ENCODE peak calls at places on chromosomes 1 and 21, in four cellular contexts. P is A549, B is GM12865, R is breast epithelium. O is an unnamed sample.

GRCh38 chr21:46089285-46089684 is 8.6 kb upstream of the COL6A2 start:
- DNase-seq in P (no peak), B (no peak), R (peak), O (peak)

GRCh38 chr1:72623299-72623708 is 341.0 kb upstream of the NEGR1 start:
- DNase-seq in P (no peak), B (peak), R (no peak), O (no peak)

GRCh38 chr1:175200626-175201025 is 8.1 kb upstream of the KIAA0040 start:
- DNase-seq in P (no peak), B (no peak), R (no peak), O (no peak)

GRCh38 chr1:240701412-240701811 is 89.5 kb upstream of the GREM2 start:
- DNase-seq in P (no peak), B (no peak), R (no peak), O (no peak)

GRCh38 chr1:241641748-241642592 is 1.8 kb upstream of the CHML start:
- DNase-seq in P (peak), B (no peak), R (no peak), O (no peak)

GRCh38 chr1:86105533-86105866 is 51.1 kb downstream of the COL24A1 start:
- DNase-seq in P (no peak), B (no peak), R (no peak), O (no peak)

GRCh38 chr1:1680912-1681273 is 11.7 kb downstream of the SLC35E2B start:
- DNase-seq in P (no peak), B (no peak), R (no peak), O (no peak)

GRCh38 chr1:17251699-17252376 is 2.9 kb downstream of the PADI3 start:
- DNase-seq in P (no peak), B (no peak), R (no peak), O (no peak)

GRCh38 chr1:6207075-6207885 is 1.4 kb downstream of the RNF207 start:
- DNase-seq in P (no peak), B (no peak), R (no peak), O (peak)

GRCh38 chr1:222791006-222791710 is 23.7 kb upstream of the DISP1 start:
- DNase-seq in P (no peak), B (no peak), R (no peak), O (no peak)

GRCh38 chr1:97849350-97850339 is 71.2 kb downstream of the DPYD start:
- DNase-seq in P (peak), B (peak), R (no peak), O (no peak)

GRCh38 chr1:206685749-206686485 is 1.2 kb downstream of the MAPKAPK2 start:
- DNase-seq in P (peak), B (peak), R (peak), O (peak)

GRCh38 chr1:245458234-245458633 is 303.4 kb downstream of the KIF26B start:
- DNase-seq in P (no peak), B (no peak), R (no peak), O (no peak)

GRCh38 chr1:15088146-15089025 is 65.2 kb upstream of the TMEM51 start:
- DNase-seq in P (no peak), B (no peak), R (no peak), O (no peak)

GRCh38 chr1:40495315-40495903 is 13.2 kb upstream of the EXO5 start:
- DNase-seq in P (no peak), B (no peak), R (no peak), O (no peak)

GRCh38 chr1:210446479-210446878 is 117.8 kb downstream of the HHAT start:
- DNase-seq in P (no peak), B (peak), R (no peak), O (no peak)

GRCh38 chr1:223403184-223403815 is 10.1 kb downstream of the CCDC185 start:
- DNase-seq in P (no peak), B (no peak), R (no peak), O (no peak)

GRCh38 chr1:213138391-213138790 is 87.3 kb downstream of the RPS6KC1 start:
- DNase-seq in P (no peak), B (no peak), R (no peak), O (no peak)

GRCh38 chr1:61441723-61442262 is 283.1 kb downstream of the TM2D1 start:
- DNase-seq in P (no peak), B (no peak), R (no peak), O (no peak)

GRCh38 chr1:77347646-77348045 is 65.8 kb downstream of the AK5 start:
- DNase-seq in P (peak), B (no peak), R (no peak), O (no peak)

GRCh38 chr1:181531951-181532640 is 48.8 kb downstream of the CACNA1E start:
- DNase-seq in P (no peak), B (no peak), R (no peak), O (no peak)

GRCh38 chr1:20683614-20684013 is 22.4 kb upstream of the DDOST start:
- DNase-seq in P (no peak), B (no peak), R (no peak), O (no peak)

GRCh38 chr1:94069649-94070285 is 51.2 kb downstream of the ABCA4 start:
- DNase-seq in P (no peak), B (no peak), R (no peak), O (no peak)

GRCh38 chr1:227731696-227732585 is 3.2 kb downstream of the JMJD4 start:
- DNase-seq in P (no peak), B (no peak), R (no peak), O (peak)

GRCh38 chr1:51070640-51071039 is 31.4 kb upstream of the C1orf185 start:
- DNase-seq in P (no peak), B (no peak), R (no peak), O (no peak)

GRCh38 chr1:28449904-28450303 is 55.9 kb upstream of the RCC1 start:
- DNase-seq in P (no peak), B (peak), R (no peak), O (no peak)

GRCh38 chr1:185560760-185561159 is 173.4 kb upstream of the HMCN1 start:
- DNase-seq in P (no peak), B (peak), R (no peak), O (no peak)

GRCh38 chr1:151720190-151720953 is 950 bp upstream of the RIIAD1 start:
- DNase-seq in P (no peak), B (peak), R (no peak), O (peak)

GRCh38 chr1:117076648-117077047 is 16.5 kb downstream of the TTF2 start:
- DNase-seq in P (no peak), B (no peak), R (no peak), O (no peak)

GRCh38 chr1:93810316-93810715 is 68.7 kb downstream of the DNTTIP2 start:
- DNase-seq in P (no peak), B (no peak), R (no peak), O (no peak)

GRCh38 chr1:192303029-192303428 is 13.8 kb upstream of the RGS21 start:
- DNase-seq in P (no peak), B (no peak), R (no peak), O (no peak)

GRCh38 chr1:218705391-218705790 is 360.3 kb downstream of the TGFB2 start:
- DNase-seq in P (peak), B (no peak), R (no peak), O (no peak)

GRCh38 chr1:94971491-94971924 is 44.6 kb upstream of the CNN3 start:
- DNase-seq in P (no peak), B (no peak), R (no peak), O (no peak)

GRCh38 chr1:45013551-45014209 is 1.6 kb downstream of the UROD start:
- DNase-seq in P (no peak), B (no peak), R (no peak), O (no peak)

GRCh38 chr1:111504097-111504496 is 664 bp upstream of the ADORA3 start:
- DNase-seq in P (no peak), B (no peak), R (no peak), O (no peak)

GRCh38 chr1:65105596-65105995 is 42.4 kb upstream of the AK4 start:
- DNase-seq in P (no peak), B (no peak), R (no peak), O (no peak)

GRCh38 chr1:45518910-45519309 is 2.8 kb downstream of the PRDX1 start:
- DNase-seq in P (no peak), B (peak), R (no peak), O (no peak)

GRCh38 chr1:9201421-9202239 is 32.9 kb upstream of the H6PD start:
- DNase-seq in P (no peak), B (no peak), R (no peak), O (no peak)
- H3K4me3 ChIP-seq in P (peak), B (peak), R (peak), O (peak)

GRCh38 chr1:19483691-19484090 is 1.6 kb downstream of the CAPZB start:
- DNase-seq in P (no peak), B (no peak), R (no peak), O (no peak)

GRCh38 chr1:19483261-19483660 is 2.1 kb downstream of the CAPZB start:
- DNase-seq in P (no peak), B (peak), R (no peak), O (no peak)

GRCh38 chr1:19484793-19485361 is 462 bp downstream of the CAPZB start:
- DNase-seq in P (peak), B (no peak), R (no peak), O (no peak)

GRCh38 chr1:19485362-19486187 is at the start of gene CAPZB:
- DNase-seq in P (peak), B (peak), R (peak), O (peak)

GRCh38 chr1:19484338-19484792 is 974 bp downstream of the CAPZB start:
- DNase-seq in P (no peak), B (no peak), R (no peak), O (peak)
- H3K4me3 ChIP-seq in P (peak), B (peak), R (peak), O (peak)

GRCh38 chr1:165352442-165353293 is 3.8 kb downstream of the LMX1A start:
- DNase-seq in P (no peak), B (no peak), R (no peak), O (peak)
- H3K4me3 ChIP-seq in P (no peak), B (no peak), R (peak), O (peak)

DNA sequence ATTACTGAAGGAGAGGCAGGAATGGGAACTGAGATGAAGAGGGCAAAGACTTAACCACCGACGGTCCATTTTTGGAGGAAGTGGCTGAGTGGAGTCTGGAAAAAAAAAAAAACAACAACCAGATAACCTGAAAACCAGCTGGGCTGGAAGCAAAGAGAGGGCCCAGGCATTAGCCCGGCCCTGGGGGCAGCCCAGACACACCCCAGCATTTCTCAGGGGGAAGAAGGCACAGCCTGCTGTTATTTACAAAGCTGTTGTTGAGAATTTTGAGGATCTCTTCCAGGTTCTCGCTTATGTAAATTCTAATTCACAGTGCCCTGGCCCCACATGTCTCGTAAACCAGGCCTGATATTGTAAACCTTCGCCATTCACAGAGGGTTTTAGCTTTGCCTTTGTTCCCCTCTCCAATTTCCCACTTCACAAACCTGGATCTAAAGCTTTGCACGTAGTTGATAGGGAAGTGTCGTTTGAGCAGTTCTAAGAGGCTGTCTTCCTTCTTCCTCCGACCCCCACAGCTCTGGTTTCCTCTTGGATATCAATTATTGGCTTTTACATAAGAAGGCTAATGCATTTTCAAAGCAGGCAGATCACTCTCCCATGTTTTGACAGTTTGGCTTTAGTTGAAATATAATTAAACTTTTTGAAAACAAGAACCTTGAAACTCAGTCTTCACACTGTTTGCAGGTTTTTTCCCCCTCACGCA is 161.8 kb upstream of the IRF2BP2 start:
- DNase-seq in P (no peak), B (no peak), R (no peak), O (no peak)
- H3K4me3 ChIP-seq in P (no peak), B (peak), R (no peak), O (no peak)

DNA sequence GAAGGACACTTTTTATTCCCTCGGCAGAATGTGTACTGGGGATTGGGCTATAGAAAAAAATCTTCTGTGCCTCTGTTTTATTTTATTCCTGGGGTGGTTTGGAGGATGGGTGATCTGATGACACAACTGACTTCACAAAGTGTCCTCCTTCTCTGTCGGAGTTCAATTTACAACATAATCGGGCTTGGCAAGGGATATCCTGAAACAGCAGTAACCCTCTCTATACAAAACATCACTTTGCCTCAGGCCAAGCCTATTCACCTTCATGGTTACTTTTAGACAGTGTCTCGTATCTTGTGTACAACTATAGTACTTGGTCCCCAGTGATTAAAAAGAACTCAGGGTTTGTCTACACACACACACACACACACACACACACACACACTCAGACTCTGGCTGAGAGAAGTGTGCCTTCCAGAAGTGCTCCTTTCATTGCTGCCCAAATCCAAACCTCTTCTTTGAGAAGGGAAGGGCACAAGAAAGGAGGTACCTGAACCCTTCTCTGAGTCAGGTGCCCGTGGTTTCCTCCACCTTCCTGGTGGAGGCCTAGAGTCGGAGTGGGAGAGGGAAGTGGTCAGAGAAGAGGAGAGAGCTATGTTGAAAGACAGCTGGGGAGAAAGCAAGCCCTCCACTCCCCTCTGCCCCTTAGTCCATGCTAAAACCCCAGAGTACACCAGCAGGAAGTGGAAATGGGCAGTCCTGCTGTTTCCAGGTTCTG is 62.4 kb upstream of the POU2F1 start:
- DNase-seq in P (no peak), B (no peak), R (no peak), O (peak)
- H3K4me3 ChIP-seq in P (no peak), B (no peak), R (no peak), O (no peak)

GRCh38 chr21:20998456-20998789 is 214 bp downstream of the NCAM2 start:
- DNase-seq in P (no peak), B (no peak), R (no peak), O (no peak)
- H3K4me3 ChIP-seq in P (peak), B (no peak), R (peak), O (peak)

DNA sequence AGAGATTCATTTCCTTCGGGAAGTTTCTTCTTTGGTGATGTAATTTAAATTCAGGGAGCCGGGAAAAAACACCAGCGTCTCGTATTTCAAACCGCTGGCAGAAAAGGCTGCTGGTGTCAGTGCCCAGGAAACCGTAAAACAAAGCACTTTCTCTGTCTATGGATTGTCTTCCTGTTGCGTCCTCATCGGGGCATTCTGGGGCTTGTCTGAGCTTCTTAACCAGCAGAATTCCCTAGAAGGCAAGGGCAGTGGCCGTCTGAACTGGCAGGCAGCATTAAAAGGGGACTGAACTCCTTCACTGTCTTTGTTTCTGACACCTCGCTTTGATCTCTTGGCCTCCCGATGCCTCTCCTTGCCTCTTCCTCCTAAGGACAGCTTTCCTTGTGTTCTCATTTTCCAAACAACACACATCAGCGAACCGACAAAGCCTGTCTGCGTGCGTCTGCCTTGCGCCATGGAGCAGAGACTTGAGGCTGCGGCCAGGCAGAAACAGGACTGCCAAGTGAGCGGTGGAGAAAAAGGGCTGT is 391.6 kb upstream of the VAMP3 start:
- DNase-seq in P (no peak), B (no peak), R (peak), O (peak)
- H3K4me3 ChIP-seq in P (no peak), B (no peak), R (no peak), O (peak)

DNA sequence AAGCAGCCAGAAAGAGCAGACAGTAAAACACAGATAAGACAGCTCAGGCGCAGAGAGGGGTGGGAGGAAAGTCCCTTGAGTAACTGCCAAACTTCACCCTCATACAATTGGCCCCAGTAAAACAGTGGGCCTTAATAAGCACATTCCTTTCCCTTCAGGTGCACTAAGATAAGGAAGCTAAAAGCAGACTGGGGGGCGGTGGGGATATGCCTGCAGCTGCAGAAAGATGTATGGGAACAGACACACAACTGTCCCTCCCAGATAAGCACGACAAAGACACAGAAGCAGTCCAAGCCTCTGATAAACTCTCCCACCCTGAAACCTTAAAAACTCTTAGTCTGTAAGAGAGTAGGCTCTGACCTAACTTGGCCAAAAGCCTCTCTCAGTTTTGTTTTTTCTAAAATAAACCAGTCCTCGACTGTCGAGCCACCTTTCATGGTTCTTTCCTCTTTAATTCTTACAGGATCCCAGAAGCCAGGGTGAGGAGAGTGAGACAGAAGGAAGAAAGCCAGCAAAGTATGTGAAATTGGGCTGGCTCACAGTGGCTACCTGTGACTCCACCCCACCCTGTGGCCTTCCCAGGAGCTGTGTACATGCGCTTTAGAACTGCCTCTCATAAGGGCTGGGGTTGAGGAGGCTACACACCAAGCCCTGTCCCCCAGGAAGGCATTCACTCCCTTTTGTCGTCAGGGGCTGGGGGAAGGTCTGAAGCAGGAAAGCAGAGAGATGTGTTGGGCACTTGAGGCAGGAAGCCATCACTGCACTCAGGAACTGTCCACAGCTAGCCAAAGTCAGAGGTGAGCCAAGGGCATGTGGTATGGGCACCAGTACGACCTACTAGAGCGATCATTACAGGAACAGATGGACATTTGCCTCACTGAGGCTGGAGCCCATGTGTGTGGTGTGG is 4.6 kb downstream of the PGLYRP4 start:
- DNase-seq in P (no peak), B (peak), R (no peak), O (no peak)
- H3K4me3 ChIP-seq in P (no peak), B (peak), R (no peak), O (no peak)

GRCh38 chr1:89065077-89065868 is at the start of gene GBP1:
- DNase-seq in P (no peak), B (peak), R (no peak), O (no peak)
- H3K4me3 ChIP-seq in P (peak), B (peak), R (peak), O (no peak)